ENCODE peak calls at places on chromosomes 11 and 22, in ten cellular contexts. B is GM04504, L is C1 segment of cervical spinal cord, J is dermis microvascular lymphatic vessel endothelial cell, H is HS-27A, A is esophagus muscularis mucosa, Z is PC-3, P is ELR, N is NCI-H345, D is fibroblast of mammary gland. X is an unnamed sample.

GRCh38 chr11:111310088-111310487 is 11.7 kb downstream of the POU2AF3 start:
- DNase-seq in Z (peak), L (no peak), A (peak), H (no peak), D (no peak), J (no peak), P (no peak), N (peak), B (no peak), X (no peak)

GRCh38 chr11:111777094-111778046 is 11.2 kb upstream of the PPP2R1B start:
- DNase-seq in Z (peak), B (peak), D (peak), N (peak), L (no peak), P (peak), A (no peak), J (peak), H (peak), X (peak)

GRCh38 chr22:38068641-38069371 is 11.6 kb downstream of the PICK1 start:
- DNase-seq in L (no peak), Z (no peak), B (no peak), D (no peak), A (no peak), J (no peak), P (no peak), N (no peak), H (no peak), X (no peak)

GRCh38 chr11:61254403-61255025 is 13.5 kb downstream of the PGA5 start:
- DNase-seq in P (peak), J (peak), H (no peak), D (peak), N (peak), B (peak), L (peak), Z (peak), A (no peak), X (peak)

GRCh38 chr11:35418282-35418846 is 994 bp downstream of the SLC1A2 start:
- DNase-seq in H (no peak), J (no peak), Z (no peak), P (peak), D (no peak), A (no peak), L (peak), B (no peak), N (peak), X (no peak)

GRCh38 chr22:43378011-43378704 is 33.7 kb upstream of the MPPED1 start:
- DNase-seq in B (no peak), D (no peak), A (no peak), P (no peak), H (no peak), Z (no peak), J (peak), L (no peak), N (no peak), X (no peak)

GRCh38 chr11:6418199-6418957 is 516 bp downstream of the APBB1 start:
- DNase-seq in B (no peak), L (peak), J (no peak), H (no peak), A (no peak), P (peak), N (peak), Z (no peak), D (no peak), X (no peak)

GRCh38 chr11:65204646-65205601 is 23.2 kb downstream of the CAPN1 start:
- DNase-seq in N (peak), A (no peak), D (peak), L (peak), J (peak), B (peak), Z (peak), H (no peak), P (peak), X (peak)

GRCh38 chr11:111736191-111736590 is 30.0 kb downstream of the PPP2R1B start:
- DNase-seq in H (no peak), D (peak), P (peak), N (no peak), A (no peak), B (peak), J (no peak), Z (no peak), L (peak), X (no peak)

GRCh38 chr11:2265854-2266585 is 4.4 kb downstream of the ASCL2 start:
- DNase-seq in N (no peak), J (no peak), A (peak), B (no peak), Z (no peak), H (no peak), D (no peak), L (no peak), P (no peak), X (no peak)

GRCh38 chr22:21612858-21613257 is 17.0 kb downstream of the YDJC start:
- DNase-seq in D (no peak), N (no peak), L (no peak), J (no peak), P (no peak), H (no peak), B (no peak), A (no peak), Z (peak), X (no peak)

GRCh38 chr11:3920148-3920852 is 64.8 kb downstream of the STIM1 start:
- DNase-seq in P (peak), N (no peak), A (no peak), J (no peak), D (peak), L (no peak), H (peak), B (peak), Z (peak), X (no peak)

GRCh38 chr11:58742981-58743880 is 11.5 kb upstream of the GLYAT start:
- DNase-seq in B (no peak), Z (no peak), H (no peak), N (no peak), D (no peak), L (no peak), A (no peak), J (no peak), P (peak), X (no peak)

GRCh38 chr22:22578702-22579424 is 19.8 kb upstream of the PRAME start:
- DNase-seq in P (peak), L (no peak), B (no peak), Z (no peak), H (no peak), D (peak), A (no peak), N (no peak), J (no peak), X (no peak)

GRCh38 chr11:68855205-68855978 is 13.7 kb upstream of the CPT1A start:
- DNase-seq in Z (no peak), J (peak), L (peak), D (peak), N (no peak), H (no peak), B (no peak), P (peak), A (no peak), X (peak)

GRCh38 chr22:37544955-37545702 is 15.2 kb upstream of the CDC42EP1 start:
- DNase-seq in L (peak), N (no peak), D (peak), H (no peak), J (peak), P (peak), B (no peak), A (no peak), Z (peak), X (peak)